ENCODE peak calls at places on chromosomes 11 and 22, in four cellular contexts. T is GM12891, K is K562, G is H1. J is an unnamed sample.

GRCh38 chr11:108947654-108948570 is 283.0 kb downstream of the DDX10 start:
- DNase-seq in T (no peak), K (no peak), G (no peak), J (no peak)

GRCh38 chr22:23359583-23360123 is 179.3 kb downstream of the BCR start:
- DNase-seq in T (no peak), K (no peak), G (no peak), J (no peak)

GRCh38 chr11:107770546-107770945 is 58.7 kb upstream of the SLN start:
- DNase-seq in T (no peak), K (no peak), G (peak), J (no peak)

GRCh38 chr11:70682760-70683159 is 284.4 kb downstream of the CTTN start:
- DNase-seq in T (no peak), K (no peak), G (no peak), J (no peak)

GRCh38 chr11:92222701-92223100 is 1.9 kb upstream of the FAT3 start:
- DNase-seq in T (no peak), K (no peak), G (no peak), J (no peak)

GRCh38 chr11:120293038-120293800 is 31.9 kb upstream of the TLCD5 start:
- DNase-seq in T (no peak), K (no peak), G (no peak), J (no peak)

GRCh38 chr22:17098379-17098819 is 13.6 kb downstream of the IL17RA start:
- DNase-seq in T (no peak), K (no peak), G (no peak), J (no peak)

GRCh38 chr11:3674189-3674588 is 3.0 kb upstream of the CHRNA10 start:
- DNase-seq in T (no peak), K (peak), G (no peak), J (no peak)

GRCh38 chr11:48073031-48073861 is 92.9 kb downstream of the PTPRJ start:
- DNase-seq in T (no peak), K (no peak), G (no peak), J (no peak)

GRCh38 chr11:78210000-78210608 is 21.4 kb downstream of the USP35 start:
- DNase-seq in T (no peak), K (no peak), G (no peak), J (no peak)

GRCh38 chr11:37450613-37451012 is 852.6 kb upstream of the RAG2 start:
- DNase-seq in T (no peak), K (no peak), G (no peak), J (no peak)

GRCh38 chr11:20438637-20439036 is 51.1 kb downstream of the PRMT3 start:
- DNase-seq in T (no peak), K (no peak), G (no peak), J (no peak)

GRCh38 chr11:84316866-84317560 is 1030.8 kb upstream of the CCDC90B start:
- DNase-seq in T (no peak), K (no peak), G (no peak), J (no peak)

GRCh38 chr11:73192272-73192671 is 25.8 kb upstream of the P2RY2 start:
- DNase-seq in T (no peak), K (no peak), G (no peak), J (no peak)

GRCh38 chr22:26565181-26565580 is 24.8 kb downstream of the TPST2 start:
- DNase-seq in T (no peak), K (no peak), G (no peak), J (no peak)

GRCh38 chr11:124872280-124872679 is 7.0 kb downstream of the ROBO3 start:
- DNase-seq in T (no peak), K (no peak), G (no peak), J (no peak)

GRCh38 chr11:46237248-46238077 is 40.0 kb upstream of the CREB3L1 start:
- DNase-seq in T (peak), K (peak), G (peak), J (peak)

GRCh38 chr22:46578824-46579561 is 41.2 kb upstream of the GRAMD4 start:
- DNase-seq in T (no peak), K (peak), G (no peak), J (no peak)

GRCh38 chr11:61701298-61701993 is 21.3 kb downstream of the DAGLA start:
- DNase-seq in T (no peak), K (peak), G (peak), J (no peak)

GRCh38 chr11:64044730-64045386 is 9.1 kb downstream of the FLRT1 start:
- DNase-seq in T (no peak), K (no peak), G (no peak), J (no peak)

GRCh38 chr11:108606495-108607160 is 13.1 kb upstream of the EXPH5 start:
- DNase-seq in T (no peak), K (no peak), G (no peak), J (no peak)

GRCh38 chr22:25362215-25362882 is 142.9 kb downstream of the CRYBB2 start:
- DNase-seq in T (peak), K (peak), G (peak), J (peak)

GRCh38 chr11:3073029-3073435 is 15.8 kb upstream of the CARS1 start:
- DNase-seq in T (no peak), K (no peak), G (no peak), J (no peak)

GRCh38 chr11:117916956-117917355 is 12.2 kb downstream of the TMPRSS13 start:
- DNase-seq in T (no peak), K (no peak), G (no peak), J (no peak)

GRCh38 chr11:66312549-66313320 is 4.1 kb downstream of the CD248 start:
- DNase-seq in T (peak), K (peak), G (peak), J (peak)
- TF ChIP-seq POLR2A in T (no peak), K (no peak), G (no peak), J (no peak)

GRCh38 chr11:1177771-1178090 is 20.0 kb downstream of the MUC5AC start:
- DNase-seq in T (no peak), K (no peak), G (no peak), J (no peak)
- TF ChIP-seq TAF1 in T (no peak), K (no peak), G (no peak), J (no peak)

GRCh38 chr22:21640810-21641209 is 1.3 kb upstream of the SDF2L1 start:
- DNase-seq in T (no peak), K (peak), G (no peak), J (no peak)

GRCh38 chr22:21641417-21641794 is 696 bp upstream of the SDF2L1 start:
- DNase-seq in T (no peak), K (peak), G (peak), J (no peak)

GRCh38 chr22:21642584-21643448 is 714 bp downstream of the SDF2L1 start:
- DNase-seq in T (peak), K (peak), G (peak), J (no peak)

GRCh38 chr22:21643533-21644357 is 1.6 kb downstream of the SDF2L1 start:
- DNase-seq in T (no peak), K (peak), G (no peak), J (no peak)

DNA sequence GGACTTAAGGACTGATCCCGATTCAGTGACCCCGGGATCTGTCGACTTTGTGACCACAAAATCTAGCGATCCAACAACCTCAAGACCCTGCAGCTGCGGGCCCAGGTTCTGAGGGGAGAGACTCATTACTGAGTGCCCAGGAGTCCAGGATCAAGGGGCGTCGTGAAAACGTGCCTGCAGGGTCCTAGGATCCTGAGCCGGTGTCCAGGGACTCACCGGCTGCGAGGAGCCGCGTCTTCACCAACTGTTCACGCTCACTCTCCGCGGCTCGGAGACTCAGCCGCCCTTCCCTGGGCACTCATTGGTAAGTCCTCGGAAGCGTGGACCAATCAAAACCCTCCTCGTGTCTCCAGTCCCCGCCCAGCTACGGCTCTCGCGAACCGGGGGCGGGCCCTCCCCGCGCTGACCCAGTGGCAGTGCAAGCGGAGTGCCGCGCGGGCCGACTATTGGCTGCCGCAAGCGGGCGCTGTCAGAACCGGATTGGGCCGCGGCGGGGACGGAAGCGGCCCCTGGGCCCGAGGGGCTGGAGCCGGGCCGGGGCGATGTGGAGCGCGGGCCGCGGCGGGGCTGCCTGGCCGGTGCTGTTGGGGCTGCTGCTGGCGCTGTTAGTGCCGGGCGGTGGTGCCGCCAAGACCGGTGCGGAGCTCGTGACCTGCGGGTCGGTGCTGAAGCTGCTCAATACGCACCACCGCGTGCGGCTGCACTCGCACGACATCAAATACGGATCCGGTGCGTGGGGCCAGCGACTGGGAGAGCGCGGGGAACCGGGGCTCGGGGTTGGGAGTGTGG is at the start of gene SDF2L1:
- DNase-seq in T (peak), K (peak), G (peak), J (peak)
- TF ChIP-seq POLR2AphosphoS5 in T (peak), K (no peak), G (peak), J (peak)

GRCh38 chr22:39176067-39176621 is 23.7 kb upstream of the CBX7 start:
- DNase-seq in T (no peak), K (no peak), G (peak), J (no peak)
- TF ChIP-seq POLR2A in T (no peak), K (no peak), G (no peak), J (no peak)

GRCh38 chr11:18050853-18051252 is 4.8 kb upstream of the TPH1 start:
- DNase-seq in T (no peak), K (no peak), G (no peak), J (no peak)

DNA sequence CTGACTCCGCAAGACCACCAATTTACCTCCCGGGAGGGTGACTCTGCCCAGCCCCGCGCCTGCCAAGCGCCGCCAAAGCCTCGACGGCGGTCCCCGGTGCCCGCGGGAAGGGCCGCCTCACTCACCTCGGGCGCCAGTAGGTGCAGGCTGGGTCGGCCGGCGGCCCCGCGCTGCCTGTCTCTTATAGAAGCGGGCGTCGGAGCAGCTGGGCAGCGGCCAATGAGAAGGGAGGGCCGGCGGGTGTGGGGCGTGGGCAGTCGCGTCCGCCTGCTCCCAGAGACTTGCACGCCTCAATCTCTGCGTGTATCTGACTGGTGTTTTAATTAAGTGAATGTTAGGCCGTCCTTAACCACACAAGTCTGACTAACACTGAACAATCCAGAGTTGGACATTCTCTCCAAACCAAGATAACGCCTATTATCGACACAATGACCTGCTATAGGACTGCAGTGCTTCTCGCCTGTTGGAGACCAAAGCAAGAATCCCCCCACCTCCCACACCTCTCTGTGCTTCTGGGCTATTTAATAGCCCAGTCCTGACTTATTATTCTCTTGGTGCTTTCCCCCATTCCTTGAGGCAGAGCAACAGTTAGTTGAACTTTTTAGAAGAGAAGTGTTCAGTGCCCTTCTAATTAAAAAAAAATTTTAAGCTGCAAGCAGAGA is at the start of gene TPH1:
- DNase-seq in T (no peak), K (peak), G (peak), J (no peak)
- TF ChIP-seq TAF1 in T (no peak), K (no peak), G (no peak), J (no peak)

J was measured in GM12892.